ENCODE peak calls at places on chromosomes 13 and 19, in eight cellular contexts. Z is WTC11, C is astrocyte, M is lower leg skin, I is PC-9, G is endothelial cell, Y is IMR-90, U is testis. T is an unnamed sample.

GRCh38 chr13:101455863-101456262 is 3.4 kb downstream of the ITGBL1 start:
- DNase-seq in Z (no peak), C (peak), M (no peak), I (peak), G (no peak), Y (peak), U (no peak), T (no peak)

GRCh38 chr13:45718992-45719391 is 16.9 kb downstream of the CBY2 start:
- DNase-seq in Z (no peak), C (peak), M (no peak), I (no peak), G (peak), Y (no peak), U (no peak), T (no peak)

GRCh38 chr13:112973577-112973951 is 4.5 kb downstream of the MCF2L start:
- DNase-seq in Z (no peak), C (no peak), M (no peak), I (no peak), G (no peak), Y (no peak), U (no peak), T (peak)

GRCh38 chr13:79837741-79838450 is 356.9 kb downstream of the NDFIP2 start:
- DNase-seq in Z (no peak), C (peak), M (no peak), I (peak), G (no peak), Y (peak), U (no peak), T (no peak)

GRCh38 chr13:90792335-90792734 is 555.2 kb upstream of the MIR17HG start:
- DNase-seq in Z (no peak), C (peak), M (no peak), I (no peak), G (no peak), Y (no peak), U (no peak), T (no peak)

GRCh38 chr13:98829541-98829940 is 77.1 kb upstream of the SLC15A1 start:
- DNase-seq in Z (no peak), C (no peak), M (no peak), I (no peak), G (no peak), Y (no peak), U (no peak), T (no peak)

GRCh38 chr19:7953060-7953459 is 9.6 kb upstream of the TIMM44 start:
- DNase-seq in Z (no peak), C (peak), M (no peak), I (no peak), G (no peak), Y (peak), U (no peak), T (no peak)

GRCh38 chr19:8451885-8452284 is 7.1 kb downstream of the HNRNPM start:
- DNase-seq in Z (no peak), C (peak), M (no peak), I (peak), G (no peak), Y (peak), U (no peak), T (no peak)

GRCh38 chr13:110028838-110029621 is 242.6 kb upstream of the IRS2 start:
- DNase-seq in Z (no peak), C (no peak), M (no peak), I (no peak), G (no peak), Y (no peak), U (no peak), T (no peak)

GRCh38 chr13:46687810-46688209 is 109.2 kb downstream of the ESD start:
- DNase-seq in Z (no peak), C (peak), M (no peak), I (peak), G (no peak), Y (peak), U (no peak), T (no peak)

GRCh38 chr19:28281676-28282075 is 931.3 kb downstream of the UQCRFS1 start:
- DNase-seq in Z (no peak), C (no peak), M (no peak), I (no peak), G (no peak), Y (no peak), U (no peak), T (no peak)

GRCh38 chr19:14433454-14434156 is 499 bp downstream of the PKN1 start:
- DNase-seq in Z (peak), C (no peak), M (no peak), I (peak), G (no peak), Y (no peak), U (peak), T (no peak)

GRCh38 chr13:96636310-96636709 is 358.0 kb downstream of the OXGR1 start:
- DNase-seq in Z (no peak), C (no peak), M (no peak), I (no peak), G (no peak), Y (no peak), U (no peak), T (no peak)

GRCh38 chr13:99182439-99182838 is 18.2 kb upstream of the UBAC2 start:
- DNase-seq in Z (no peak), C (no peak), M (no peak), I (no peak), G (no peak), Y (no peak), U (no peak), T (no peak)

GRCh38 chr13:40275636-40276035 is 390.8 kb downstream of the FOXO1 start:
- DNase-seq in Z (no peak), C (peak), M (no peak), I (no peak), G (no peak), Y (no peak), U (no peak), T (no peak)

GRCh38 chr19:3682741-3683404 is 17.4 kb downstream of the PIP5K1C start:
- DNase-seq in Z (no peak), C (peak), M (no peak), I (no peak), G (no peak), Y (peak), U (no peak), T (peak)

DNA sequence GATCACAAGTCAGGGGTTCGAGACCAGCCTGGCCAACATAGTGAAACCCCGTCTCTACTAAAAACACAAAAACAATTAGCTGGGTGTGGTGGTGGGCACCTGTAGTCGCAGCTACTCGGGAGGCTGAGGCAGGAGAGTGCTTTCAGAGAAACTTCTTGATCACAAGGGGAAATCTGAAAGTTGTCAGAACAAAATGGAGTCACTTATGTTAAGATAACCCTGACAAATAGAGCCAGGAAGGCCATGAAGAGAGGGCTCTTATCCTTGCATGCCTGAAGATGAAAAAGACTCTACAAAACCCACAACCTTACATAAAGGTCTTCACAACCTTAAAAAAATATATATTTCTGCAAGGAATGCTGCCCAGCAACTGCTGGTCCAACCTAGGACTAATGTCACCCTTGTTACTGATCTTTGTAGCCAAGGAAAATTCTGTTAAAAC is 1.2 kb downstream of the CARD8 start:
- DNase-seq in Z (no peak), C (no peak), M (no peak), I (no peak), G (no peak), Y (no peak), U (no peak), T (no peak)
- TF ChIP-seq CTCF in Z (no peak), C (no peak), M (no peak), I (no peak), G (no peak), Y (no peak), U (no peak), T (no peak)

DNA sequence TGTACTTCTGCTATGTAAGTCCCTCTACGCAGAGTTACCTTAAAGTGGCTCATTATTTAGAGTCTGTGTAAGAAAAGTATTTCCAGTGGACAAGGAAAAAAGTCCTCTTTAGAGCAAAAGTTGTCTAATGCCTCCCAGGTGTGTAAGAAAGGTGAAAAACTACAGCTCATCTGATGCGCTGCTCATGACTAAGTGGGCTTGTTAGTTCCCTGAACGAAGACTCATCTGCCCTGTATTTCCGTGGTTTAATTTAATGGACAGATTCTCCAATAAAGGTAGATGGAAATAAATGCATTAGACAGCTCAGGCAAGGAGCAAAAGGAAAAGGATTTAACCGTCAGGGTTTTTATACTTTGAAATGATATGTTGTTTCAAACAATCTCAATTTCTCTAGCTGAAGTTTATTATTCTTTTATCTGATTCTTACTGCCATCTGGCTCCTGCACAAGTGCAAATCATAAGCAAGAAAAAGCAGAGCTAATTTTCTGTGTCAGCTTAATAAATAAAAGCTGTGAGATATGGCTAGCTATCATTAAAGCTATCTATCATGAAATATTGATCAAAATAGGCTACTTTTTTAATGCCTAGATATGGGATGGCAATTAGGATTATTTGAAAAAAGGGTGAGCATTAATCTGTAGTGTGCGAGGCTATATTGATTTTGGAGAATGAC is 73.7 kb upstream of the PCDH9 start:
- DNase-seq in Z (no peak), C (no peak), M (no peak), I (no peak), G (no peak), Y (no peak), U (no peak), T (no peak)
- TF ChIP-seq CTCF in Z (no peak), C (no peak), M (no peak), I (no peak), G (no peak), Y (no peak), U (no peak), T (no peak)

DNA sequence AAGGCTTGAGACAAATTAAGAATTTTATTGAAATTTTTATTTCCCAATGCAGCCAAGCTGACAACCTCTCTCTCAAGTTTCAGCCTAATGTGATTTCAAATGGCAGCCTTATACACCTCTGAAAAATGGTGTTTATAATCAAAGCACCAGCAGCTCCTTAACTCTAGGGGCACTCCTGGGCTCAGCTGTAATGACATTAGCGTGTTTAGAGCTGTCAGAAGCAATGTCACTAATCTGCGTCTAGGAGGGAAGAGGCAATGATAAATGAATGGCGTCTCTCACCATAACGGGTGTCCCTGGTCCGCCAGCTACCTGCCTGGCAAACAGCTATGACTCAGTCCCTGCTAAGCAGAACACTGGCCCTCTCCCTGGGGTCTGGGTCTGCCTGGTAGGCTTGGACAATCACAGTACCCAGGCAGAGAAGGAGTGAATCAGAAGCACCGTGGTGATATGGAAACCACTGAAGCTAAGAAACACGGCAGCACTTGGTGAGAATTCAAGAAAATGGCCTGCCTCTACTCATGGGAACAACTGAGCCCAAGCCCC is 131.8 kb upstream of the VSTM2B start:
- DNase-seq in Z (no peak), C (no peak), M (no peak), I (no peak), G (no peak), Y (no peak), U (no peak), T (no peak)
- TF ChIP-seq CTCF in Z (no peak), C (no peak), M (no peak), I (no peak), G (no peak), Y (no peak), U (no peak), T (peak)

DNA sequence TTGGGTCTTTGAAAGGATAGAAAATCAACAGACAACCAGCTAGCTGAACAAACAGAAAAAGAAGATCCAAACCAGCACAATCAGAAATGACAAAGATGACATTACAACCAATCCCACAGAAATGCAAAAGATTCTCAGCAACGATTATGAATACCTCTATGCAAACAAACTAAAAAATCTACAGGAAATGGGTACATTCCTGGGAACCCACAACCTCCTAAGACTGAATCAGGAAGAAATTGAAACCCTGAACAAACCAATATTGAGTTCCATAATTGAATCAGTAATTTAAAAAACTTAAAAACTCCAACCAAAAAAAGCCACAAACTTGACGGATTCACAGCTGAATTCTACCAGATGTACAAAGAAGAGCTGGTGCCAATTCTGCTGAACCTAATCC is 20.9 kb upstream of the C1QTNF9B start:
- DNase-seq in Z (no peak), C (peak), M (no peak), I (no peak), G (no peak), Y (peak), U (no peak), T (no peak)
- TF ChIP-seq CTCF in Z (no peak), C (no peak), M (no peak), I (no peak), G (no peak), Y (no peak), U (no peak), T (no peak)

DNA sequence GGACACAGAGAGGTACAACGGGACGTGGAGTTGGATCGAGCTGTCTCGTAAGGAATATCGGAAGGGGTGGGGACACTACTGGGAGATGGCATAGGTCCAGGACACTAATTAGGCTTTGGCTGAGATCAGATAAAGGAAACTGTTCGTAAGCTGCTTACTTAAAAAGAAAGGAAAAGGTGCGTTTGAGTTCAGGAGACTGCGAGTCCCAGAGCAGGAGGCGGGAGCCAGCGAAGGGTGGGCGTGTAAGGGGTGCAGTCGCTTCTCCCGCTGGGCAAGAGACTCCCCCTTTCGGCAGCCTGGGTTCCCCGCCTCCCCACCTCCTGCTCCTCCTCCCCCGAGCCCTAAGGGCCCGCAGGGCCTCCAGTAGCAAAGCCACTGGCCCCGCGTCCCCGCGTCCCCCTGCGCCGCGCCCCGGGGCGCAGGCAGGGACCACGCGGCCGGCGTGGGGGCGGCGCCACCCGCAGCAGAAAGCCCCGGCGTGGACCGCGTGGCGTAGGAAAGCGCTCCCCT is 571 bp downstream of the ABCC4 start:
- DNase-seq in Z (peak), C (peak), M (peak), I (no peak), G (peak), Y (peak), U (peak), T (peak)
- TF ChIP-seq CTCF in Z (no peak), C (no peak), M (no peak), I (no peak), G (no peak), Y (peak), U (no peak), T (no peak)